ENCODE peak calls at places on chromosome 19, in six cellular contexts. One of them, this sample, is unnamed.

GRCh38 chr19:38849746-38850230 is at the start of gene HNRNPL:
- DNase-seq in sigmoid colon: no peak
- DNase-seq in prostate gland: no peak
- DNase-seq in breast epithelium: peak; percentile 100
- DNase-seq in stomach: peak; percentile 99
- DNase-seq in HCT116: no peak
- DNase-seq in this sample: peak; percentile 99

GRCh38 chr19:55251296-55252081 is 7.3 kb downstream of the PPP6R1 start:
- DNase-seq in sigmoid colon: no peak
- DNase-seq in prostate gland: no peak
- DNase-seq in breast epithelium: no peak
- DNase-seq in stomach: peak; percentile 68
- DNase-seq in HCT116: no peak
- DNase-seq in this sample: peak; percentile 77

GRCh38 chr19:10895363-10895762 is 24.0 kb downstream of the CARM1 start:
- DNase-seq in sigmoid colon: no peak
- DNase-seq in prostate gland: no peak
- DNase-seq in breast epithelium: no peak
- DNase-seq in stomach: no peak
- DNase-seq in HCT116: no peak
- DNase-seq in this sample: no peak

GRCh38 chr19:2239771-2240770 is 3.4 kb downstream of the SF3A2 start:
- DNase-seq in sigmoid colon: no peak
- DNase-seq in prostate gland: no peak
- DNase-seq in breast epithelium: no peak
- DNase-seq in stomach: no peak
- DNase-seq in HCT116: no peak
- DNase-seq in this sample: no peak

GRCh38 chr19:48859711-48860572 is 8.5 kb downstream of the PLEKHA4 start:
- DNase-seq in sigmoid colon: no peak
- DNase-seq in prostate gland: no peak
- DNase-seq in breast epithelium: no peak
- DNase-seq in stomach: no peak
- DNase-seq in HCT116: no peak
- DNase-seq in this sample: no peak

GRCh38 chr19:40542197-40542859 is 34.3 kb upstream of the SHKBP1 start:
- DNase-seq in sigmoid colon: peak; percentile 95
- DNase-seq in prostate gland: no peak
- DNase-seq in breast epithelium: no peak
- DNase-seq in stomach: peak; percentile 32
- DNase-seq in HCT116: no peak
- DNase-seq in this sample: no peak

GRCh38 chr19:1473056-1473400 is 6.0 kb downstream of the C19orf25 start:
- DNase-seq in sigmoid colon: no peak
- DNase-seq in prostate gland: no peak
- DNase-seq in breast epithelium: no peak
- DNase-seq in stomach: no peak
- DNase-seq in HCT116: no peak
- DNase-seq in this sample: no peak

GRCh38 chr19:50058425-50058824 is 32.6 kb downstream of the ZNF473 start:
- DNase-seq in sigmoid colon: no peak
- DNase-seq in prostate gland: no peak
- DNase-seq in breast epithelium: no peak
- DNase-seq in stomach: no peak
- DNase-seq in HCT116: no peak
- DNase-seq in this sample: no peak

GRCh38 chr19:1489463-1489971 is 633 bp downstream of the PCSK4 start:
- DNase-seq in sigmoid colon: no peak
- DNase-seq in prostate gland: no peak
- DNase-seq in breast epithelium: no peak
- DNase-seq in stomach: no peak
- DNase-seq in HCT116: no peak
- DNase-seq in this sample: peak; percentile 77

GRCh38 chr19:5827891-5828660 is 11.4 kb downstream of the FUT6 start:
- DNase-seq in sigmoid colon: peak; percentile 96
- DNase-seq in prostate gland: peak; percentile 76
- DNase-seq in breast epithelium: peak; percentile 74
- DNase-seq in stomach: peak; percentile 95
- DNase-seq in HCT116: peak; percentile 88
- DNase-seq in this sample: peak; percentile 95
- TF ChIP-seq POLR2AphosphoS5 in sigmoid colon: peak; percentile 98
- TF ChIP-seq POLR2AphosphoS5 in prostate gland: peak; percentile 79
- TF ChIP-seq POLR2AphosphoS5 in breast epithelium: peak; percentile 82
- TF ChIP-seq POLR2AphosphoS5 in stomach: peak; percentile 61
- TF ChIP-seq POLR2AphosphoS5 in HCT116: peak; percentile 100
- TF ChIP-seq POLR2AphosphoS5 in this sample: peak; percentile 90

GRCh38 chr19:14467391-14467790 is 7.8 kb downstream of the PTGER1 start:
- DNase-seq in sigmoid colon: no peak
- DNase-seq in prostate gland: no peak
- DNase-seq in breast epithelium: no peak
- DNase-seq in stomach: no peak
- DNase-seq in HCT116: no peak
- DNase-seq in this sample: no peak
- TF ChIP-seq POLR2A in sigmoid colon: no peak
- TF ChIP-seq POLR2A in prostate gland: no peak
- TF ChIP-seq POLR2A in breast epithelium: no peak
- TF ChIP-seq POLR2A in stomach: no peak
- TF ChIP-seq POLR2A in HCT116: no peak
- TF ChIP-seq POLR2A in this sample: no peak

DNA sequence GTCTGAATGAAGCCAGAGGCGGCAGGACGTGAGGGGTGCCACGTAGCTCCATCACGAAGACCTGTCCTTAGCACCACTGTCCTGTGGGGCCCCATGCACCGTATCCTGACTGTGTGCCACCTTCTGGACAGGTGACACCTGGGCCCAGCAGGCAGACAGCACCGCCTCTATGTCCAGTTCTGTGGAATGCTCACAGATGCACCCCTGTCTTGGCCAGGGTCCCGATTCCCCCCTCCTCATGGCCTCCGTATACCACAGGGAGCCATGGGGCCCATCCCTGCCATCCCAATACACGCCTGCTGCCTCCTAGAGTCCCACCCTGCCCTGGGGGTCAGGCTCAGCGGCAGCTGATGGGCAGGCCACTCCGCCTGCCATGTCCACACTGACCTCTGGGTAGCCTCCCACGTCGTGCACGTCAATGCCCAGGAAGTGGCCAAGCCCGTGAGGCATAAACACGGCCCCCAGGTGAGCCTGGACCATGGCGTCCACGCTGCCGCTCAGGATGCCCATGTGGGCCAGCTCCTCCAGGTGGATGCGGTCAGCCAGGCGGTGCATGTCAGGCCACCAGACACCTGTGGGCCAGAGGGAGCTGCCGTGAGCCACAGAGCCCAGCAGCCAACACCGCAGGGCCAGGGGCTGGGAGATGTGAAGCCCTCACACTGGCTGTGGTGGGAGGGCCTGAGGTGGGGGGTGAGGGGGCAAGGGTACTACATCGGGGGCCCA is 17.6 kb downstream of the CEBPG start:
- DNase-seq in sigmoid colon: peak; percentile 63
- DNase-seq in prostate gland: no peak
- DNase-seq in breast epithelium: peak; percentile 43
- DNase-seq in stomach: no peak
- DNase-seq in HCT116: no peak
- DNase-seq in this sample: no peak
- TF ChIP-seq POLR2AphosphoS5 in sigmoid colon: no peak
- TF ChIP-seq POLR2AphosphoS5 in prostate gland: no peak
- TF ChIP-seq POLR2AphosphoS5 in breast epithelium: no peak
- TF ChIP-seq POLR2AphosphoS5 in stomach: no peak
- TF ChIP-seq POLR2AphosphoS5 in HCT116: no peak
- TF ChIP-seq POLR2AphosphoS5 in this sample: no peak

DNA sequence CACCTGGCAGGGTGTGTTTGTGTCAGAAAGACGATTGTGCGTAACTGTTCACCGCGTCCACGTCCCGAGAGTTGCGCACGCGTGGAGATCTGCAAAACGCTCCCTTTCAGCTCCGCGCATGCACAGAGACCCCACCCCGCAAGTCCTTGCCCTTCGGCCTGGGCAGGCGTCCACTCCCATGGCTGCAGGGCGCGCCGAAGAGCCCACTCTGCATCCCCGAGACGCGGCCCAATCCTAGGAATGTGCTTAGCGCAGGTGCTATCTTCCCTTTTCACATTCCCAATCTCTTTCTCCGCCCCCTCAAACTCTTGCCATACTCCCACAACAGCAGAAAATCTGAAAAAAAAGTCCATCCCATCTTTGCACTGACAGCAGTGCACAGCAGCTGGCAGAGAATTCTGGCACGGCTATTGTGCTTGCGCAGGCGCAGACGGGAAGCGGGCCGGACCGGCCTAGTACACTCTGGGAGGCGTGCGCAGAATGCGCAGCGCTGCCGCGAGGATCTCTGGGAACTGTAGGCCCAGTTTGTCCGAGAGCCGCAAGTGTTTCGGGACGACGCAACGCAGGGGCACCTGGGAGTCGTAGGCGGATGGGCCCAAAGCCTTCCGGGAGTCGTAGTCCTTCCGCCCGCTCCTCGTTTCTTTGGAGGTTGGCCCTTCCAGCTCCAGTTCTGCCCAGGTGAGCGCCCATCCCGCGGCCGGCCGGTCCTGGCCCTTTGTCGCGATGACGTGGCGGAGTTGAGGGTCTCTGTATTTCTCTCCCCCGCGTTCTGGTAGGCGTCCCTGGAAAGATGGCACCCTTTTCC is 23.1 kb downstream of the ZNF175 start:
- DNase-seq in sigmoid colon: peak; percentile 99
- DNase-seq in prostate gland: peak; percentile 98
- DNase-seq in breast epithelium: peak; percentile 96
- DNase-seq in stomach: peak; percentile 99
- DNase-seq in HCT116: peak; percentile 90
- DNase-seq in this sample: peak; percentile 100
- TF ChIP-seq POLR2A in sigmoid colon: no peak
- TF ChIP-seq POLR2A in prostate gland: no peak
- TF ChIP-seq POLR2A in breast epithelium: no peak
- TF ChIP-seq POLR2A in stomach: no peak
- TF ChIP-seq POLR2A in HCT116: peak; percentile 19
- TF ChIP-seq POLR2A in this sample: peak; percentile 56

GRCh38 chr19:44845612-44846454 is at the start of gene NECTIN2:
- DNase-seq in sigmoid colon: peak; percentile 100
- DNase-seq in prostate gland: peak; percentile 100
- DNase-seq in breast epithelium: peak; percentile 100
- DNase-seq in stomach: peak; percentile 100
- DNase-seq in HCT116: peak; percentile 98
- DNase-seq in this sample: peak; percentile 97
- TF ChIP-seq POLR2AphosphoS5 in sigmoid colon: peak; percentile 95
- TF ChIP-seq POLR2AphosphoS5 in prostate gland: peak; percentile 77
- TF ChIP-seq POLR2AphosphoS5 in breast epithelium: peak; percentile 91
- TF ChIP-seq POLR2AphosphoS5 in stomach: peak; percentile 87
- TF ChIP-seq POLR2AphosphoS5 in HCT116: peak; percentile 61
- TF ChIP-seq POLR2AphosphoS5 in this sample: peak; percentile 86

DNA sequence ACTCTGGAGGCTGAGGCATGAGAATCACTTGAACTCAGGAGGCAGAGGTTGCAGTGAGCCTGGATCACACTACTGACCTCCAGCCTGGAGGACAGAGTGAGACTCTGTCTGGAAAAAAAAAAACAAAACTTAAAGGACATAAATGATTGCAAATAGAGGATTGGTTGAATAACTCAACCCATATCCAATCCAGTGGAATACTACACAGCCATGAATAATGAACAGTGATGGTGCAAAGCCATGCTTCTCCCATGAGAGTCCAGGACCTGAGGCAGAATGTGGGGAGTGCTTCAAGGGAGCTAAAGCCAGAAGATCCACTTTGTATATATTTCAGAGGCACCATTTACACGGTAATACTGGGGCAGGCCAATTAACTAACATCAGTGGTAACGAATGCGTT is 2.2 kb upstream of the CEACAM18 start:
- DNase-seq in sigmoid colon: no peak
- DNase-seq in prostate gland: no peak
- DNase-seq in breast epithelium: no peak
- DNase-seq in stomach: no peak
- DNase-seq in HCT116: no peak
- DNase-seq in this sample: no peak
- TF ChIP-seq POLR2A in sigmoid colon: no peak
- TF ChIP-seq POLR2A in prostate gland: no peak
- TF ChIP-seq POLR2A in breast epithelium: no peak
- TF ChIP-seq POLR2A in stomach: no peak
- TF ChIP-seq POLR2A in HCT116: no peak
- TF ChIP-seq POLR2A in this sample: no peak

GRCh38 chr19:4363571-4364304 is 20.4 kb downstream of the MPND start:
- DNase-seq in sigmoid colon: no peak
- DNase-seq in prostate gland: no peak
- DNase-seq in breast epithelium: no peak
- DNase-seq in stomach: no peak
- DNase-seq in HCT116: no peak
- DNase-seq in this sample: peak; percentile 74
- TF ChIP-seq POLR2AphosphoS5 in sigmoid colon: no peak
- TF ChIP-seq POLR2AphosphoS5 in prostate gland: no peak
- TF ChIP-seq POLR2AphosphoS5 in breast epithelium: no peak
- TF ChIP-seq POLR2AphosphoS5 in stomach: no peak
- TF ChIP-seq POLR2AphosphoS5 in HCT116: peak; percentile 13
- TF ChIP-seq POLR2AphosphoS5 in this sample: peak; percentile 12

GRCh38 chr19:52690395-52691214 is 44.2 kb downstream of the ZNF611 start:
- DNase-seq in sigmoid colon: peak; percentile 98
- DNase-seq in prostate gland: peak; percentile 95
- DNase-seq in breast epithelium: peak; percentile 96
- DNase-seq in stomach: peak; percentile 93
- DNase-seq in HCT116: peak; percentile 76
- DNase-seq in this sample: peak; percentile 98
- TF ChIP-seq POLR2A in sigmoid colon: peak; percentile 60
- TF ChIP-seq POLR2A in prostate gland: peak; percentile 97
- TF ChIP-seq POLR2A in breast epithelium: peak; percentile 41
- TF ChIP-seq POLR2A in stomach: no peak
- TF ChIP-seq POLR2A in HCT116: no peak
- TF ChIP-seq POLR2A in this sample: no peak

DNA sequence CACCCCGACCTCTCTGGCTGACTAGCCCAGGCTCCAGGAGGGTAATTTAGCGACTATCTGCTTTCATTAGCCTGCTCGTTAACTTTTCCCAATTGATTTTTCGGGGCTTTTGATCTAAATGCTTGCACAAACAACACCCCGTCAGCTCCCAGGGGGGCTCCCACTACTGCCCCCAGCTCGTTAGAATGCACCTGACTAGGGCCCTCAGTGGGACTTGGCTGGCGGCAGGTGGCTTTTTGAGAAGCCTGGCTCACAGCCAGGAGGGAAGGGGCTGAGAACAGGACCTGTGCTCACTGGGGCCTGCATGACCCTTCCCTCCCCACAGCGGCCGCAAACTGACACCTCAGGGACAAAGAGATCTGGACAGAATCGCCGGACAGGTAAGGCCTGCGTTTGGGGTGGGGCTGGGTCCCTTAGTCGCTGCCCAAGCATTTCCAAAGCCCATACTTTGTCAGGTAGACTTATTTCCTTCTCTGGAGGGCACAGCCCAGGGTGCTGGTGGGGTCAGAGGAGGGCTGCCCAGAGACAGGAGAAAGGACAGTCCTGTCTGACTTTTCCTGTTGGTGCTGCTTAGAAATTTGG is 7.6 kb upstream of the CD79A start:
- DNase-seq in sigmoid colon: no peak
- DNase-seq in prostate gland: no peak
- DNase-seq in breast epithelium: no peak
- DNase-seq in stomach: no peak
- DNase-seq in HCT116: no peak
- DNase-seq in this sample: no peak
- TF ChIP-seq POLR2AphosphoS5 in sigmoid colon: no peak
- TF ChIP-seq POLR2AphosphoS5 in prostate gland: no peak
- TF ChIP-seq POLR2AphosphoS5 in breast epithelium: no peak
- TF ChIP-seq POLR2AphosphoS5 in stomach: no peak
- TF ChIP-seq POLR2AphosphoS5 in HCT116: no peak
- TF ChIP-seq POLR2AphosphoS5 in this sample: no peak